ENCODE peak calls at places on chromosomes 7 and 10, in eight cellular contexts. O is BJ, W is foreskin fibroblast, Y is A549, B is astrocyte, E is endothelial cell of umbilical vein, Q is lung, G is left lung. Z is an unnamed sample.
A peak's percentile ranks its signal among the peaks of the same experiment; 100 is the strongest.

GRCh38 chr10:22618081-22618785 is 96.1 kb downstream of the PIP4K2A start:
- DNase-seq in O (no peak), W (peak; percentile 21), Y (no peak), B (peak; percentile 82), E (no peak), Q (no peak), G (no peak), Z (peak; percentile 36)

GRCh38 chr7:4725014-4725951 is 43.2 kb downstream of the FOXK1 start:
- DNase-seq in O (peak; percentile 70), W (peak; percentile 95), Y (peak; percentile 72), B (peak; percentile 92), E (peak; percentile 95), Q (peak; percentile 81), G (peak; percentile 85), Z (peak; percentile 95)

GRCh38 chr10:33150904-33151303 is 183.6 kb downstream of the NRP1 start:
- DNase-seq in O (no peak), W (no peak), Y (no peak), B (no peak), E (no peak), Q (no peak), G (no peak), Z (no peak)

GRCh38 chr7:16023046-16023445 is 336.6 kb upstream of the MEOX2 start:
- DNase-seq in O (no peak), W (no peak), Y (no peak), B (no peak), E (peak; percentile 72), Q (no peak), G (no peak), Z (no peak)

GRCh38 chr10:3036155-3036554 is 31.2 kb upstream of the PFKP start:
- DNase-seq in O (no peak), W (no peak), Y (no peak), B (no peak), E (no peak), Q (no peak), G (no peak), Z (no peak)

GRCh38 chr10:86763404-86763803 is 7.0 kb downstream of the BMPR1A start:
- DNase-seq in O (no peak), W (no peak), Y (no peak), B (no peak), E (no peak), Q (no peak), G (no peak), Z (no peak)

GRCh38 chr7:23247101-23247601 is 576 bp downstream of the GPNMB start:
- DNase-seq in O (no peak), W (peak; percentile 58), Y (no peak), B (no peak), E (no peak), Q (no peak), G (no peak), Z (peak; percentile 31)

GRCh38 chr10:6713716-6714115 is 133.6 kb upstream of the PRKCQ start:
- DNase-seq in O (no peak), W (peak; percentile 31), Y (no peak), B (no peak), E (no peak), Q (no peak), G (no peak), Z (no peak)

GRCh38 chr7:100583132-100584045 is 2.5 kb downstream of the LRCH4 start:
- DNase-seq in O (no peak), W (peak; percentile 55), Y (no peak), B (no peak), E (peak; percentile 50), Q (peak; percentile 78), G (peak; percentile 88), Z (peak; percentile 82)

GRCh38 chr7:129271500-129272355 is 46.9 kb downstream of the AHCYL2 start:
- DNase-seq in O (no peak), W (peak; percentile 73), Y (peak; percentile 28), B (peak; percentile 10), E (peak; percentile 69), Q (peak; percentile 40), G (no peak), Z (peak; percentile 86)
- TF ChIP-seq CTCF in O (peak; percentile 69), W (peak; percentile 60), Y (peak; percentile 37), B (peak; percentile 74), E (peak; percentile 62), Q (peak; percentile 68), G (peak; percentile 45), Z (peak; percentile 86)

DNA sequence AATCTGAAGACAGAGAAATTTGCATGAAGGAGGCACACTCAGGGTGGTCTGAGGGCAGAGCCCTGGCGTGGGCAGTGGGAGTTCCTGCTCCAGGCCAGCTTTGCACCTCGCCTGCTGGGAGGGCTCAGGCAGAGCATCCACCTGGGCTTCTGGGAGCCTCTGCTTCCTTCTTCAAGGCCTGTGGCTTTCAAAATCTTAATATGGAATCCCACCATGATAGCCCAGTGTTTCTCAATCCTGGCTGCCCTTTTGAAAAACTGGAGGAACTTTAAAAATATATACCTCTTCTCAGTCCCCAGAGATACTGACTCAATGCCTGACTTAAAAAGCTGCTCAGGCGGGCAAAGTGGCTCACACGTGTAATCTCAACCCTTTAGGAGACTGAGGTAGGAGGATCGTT is 36.7 kb upstream of the PSAP start:
- DNase-seq in O (no peak), W (peak; percentile 13), Y (no peak), B (no peak), E (no peak), Q (no peak), G (no peak), Z (no peak)
- H3K4me3 ChIP-seq in O (no peak overlapping the region), W (peak overlapping the region; percentile 64), Y (peak overlapping the region; percentile 61), B (no peak overlapping the region), E (no peak overlapping the region), Q (peak overlapping the region; percentile 14), G (no peak overlapping the region), Z (no peak overlapping the region)

GRCh38 chr10:27369832-27370231 is 129.2 kb upstream of the ACBD5 start:
- DNase-seq in O (no peak), W (peak; percentile 15), Y (peak; percentile 25), B (no peak), E (peak; percentile 16), Q (no peak), G (no peak), Z (peak; percentile 26)
- TF ChIP-seq CTCF in O (no peak), W (peak; percentile 9), Y (peak; percentile 66), B (peak; percentile 10), E (no peak), Q (no peak), G (no peak), Z (peak; percentile 22)

DNA sequence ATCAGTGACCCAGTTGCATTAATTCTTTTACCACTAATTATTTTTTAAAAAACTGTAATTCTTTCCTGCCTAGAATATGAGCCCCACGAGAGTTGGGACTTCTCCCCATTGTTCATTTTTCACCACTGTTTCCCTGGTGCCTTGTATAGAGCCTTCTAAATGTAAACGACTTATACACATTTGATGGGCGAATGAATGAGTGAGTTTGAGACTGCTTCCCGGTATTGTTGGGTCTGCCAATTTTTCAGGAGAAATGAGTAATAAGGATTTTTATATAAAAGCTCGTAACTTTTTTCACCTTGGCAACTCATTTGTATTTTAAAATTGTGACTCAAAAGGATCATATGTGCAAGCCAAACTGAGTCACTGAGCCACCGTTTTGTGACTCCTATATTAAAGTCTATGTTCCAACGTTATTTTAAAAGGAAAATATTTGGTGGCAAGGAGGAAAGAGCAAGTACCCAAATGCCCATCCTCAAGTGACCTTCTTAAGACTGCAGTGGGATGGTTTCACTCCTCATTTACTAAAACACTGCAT is 621.3 kb downstream of the KCNMA1 start:
- DNase-seq in O (no peak), W (no peak), Y (no peak), B (peak; percentile 10), E (no peak), Q (no peak), G (no peak), Z (no peak)
- H3K4me3 ChIP-seq in O (no peak overlapping the region), W (no peak overlapping the region), Y (no peak overlapping the region), B (no peak overlapping the region), E (no peak overlapping the region), Q (no peak overlapping the region), G (no peak overlapping the region), Z (no peak overlapping the region)

DNA sequence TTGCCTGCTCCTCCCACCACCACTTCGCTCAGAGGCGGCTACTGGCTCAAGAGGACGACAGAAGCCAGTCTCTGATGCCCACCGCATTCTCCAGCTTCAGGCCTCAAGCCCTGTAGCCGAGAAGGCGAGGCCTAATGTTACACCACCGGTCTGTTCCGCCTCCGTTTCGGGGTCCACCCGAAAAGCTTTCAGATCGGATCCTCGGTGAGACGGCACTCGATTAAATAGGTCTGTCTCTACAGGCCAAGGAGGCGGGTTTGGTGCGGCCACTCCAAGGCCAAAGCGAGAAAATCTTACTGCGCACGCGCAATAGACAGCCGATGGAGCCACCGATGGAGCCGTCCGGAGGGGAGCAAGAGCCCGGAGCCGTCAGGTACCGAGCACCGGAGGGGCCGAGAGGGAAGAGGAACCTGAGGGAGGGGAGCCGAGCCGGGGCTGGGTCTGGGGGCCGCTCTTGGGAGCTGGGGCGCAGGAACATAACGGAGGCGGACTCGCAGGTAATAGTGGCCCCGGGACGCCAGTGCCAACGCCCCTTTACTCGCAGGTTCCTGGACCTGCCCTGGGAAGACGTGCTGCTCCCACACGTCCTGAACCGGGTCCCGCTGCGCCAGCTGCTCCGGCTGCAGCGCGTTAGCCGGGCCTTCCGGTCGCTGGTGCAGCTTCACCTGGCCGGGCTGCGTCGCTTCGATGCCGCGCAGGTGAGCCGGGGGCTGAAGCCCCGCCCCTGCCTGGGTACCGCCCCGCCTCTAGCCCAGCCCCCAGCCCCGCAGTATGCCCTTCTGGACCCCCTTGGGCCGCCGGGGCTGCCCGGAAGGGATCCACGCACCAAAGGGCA is at the start of gene FBXL15:
- DNase-seq in O (peak; percentile 68), W (peak; percentile 98), Y (peak; percentile 93), B (peak; percentile 88), E (peak; percentile 96), Q (peak; percentile 98), G (peak; percentile 97), Z (peak; percentile 97)
- TF ChIP-seq CTCF in O (no peak), W (no peak), Y (no peak), B (no peak), E (no peak), Q (peak; percentile 35), G (no peak), Z (no peak)

Z was measured in choroid plexus epithelial cell.